ENCODE peak calls at places on chromosomes 16 and 17, in five cellular contexts. W is psoas muscle; C is SK-N-SH; Z is prostate gland; B is CD8-positive, alpha-beta T cell. R is an unnamed sample.

GRCh38 chr17:4110152-4110551 is 32.7 kb downstream of the ZZEF1 start:
- DNase-seq in Z (no peak), B (no peak), C (no peak), W (no peak), R (no peak)

GRCh38 chr17:39591958-39592954 is 15.5 kb downstream of the NEUROD2 start:
- DNase-seq in W (no peak), B (no peak), Z (no peak), C (peak; percentile 62), R (no peak)

GRCh38 chr16:24689128-24689527 is 40.3 kb upstream of the TNRC6A start:
- DNase-seq in C (peak; percentile 64), W (no peak), Z (no peak), B (no peak), R (no peak)

GRCh38 chr17:67377727-67378443 is 804 bp downstream of the PITPNC1 start:
- DNase-seq in C (peak; percentile 88), B (no peak), W (peak; percentile 73), Z (peak; percentile 41), R (peak; percentile 85)

GRCh38 chr17:81905424-81905875 is 3.4 kb downstream of the NPB start:
- DNase-seq in B (no peak), W (no peak), C (no peak), Z (no peak), R (no peak)

GRCh38 chr16:75074920-75075687 is 41.5 kb downstream of the LDHD start:
- DNase-seq in C (no peak), B (peak; percentile 68), W (peak; percentile 59), Z (no peak), R (no peak)

GRCh38 chr16:12951392-12951791 is 50.0 kb downstream of the SHISA9 start:
- DNase-seq in B (no peak), Z (no peak), W (no peak), C (no peak), R (peak; percentile 11)

GRCh38 chr17:70636517-70637133 is 467.3 kb downstream of the KCNJ2 start:
- DNase-seq in C (peak; percentile 58), W (no peak), B (no peak), Z (peak; percentile 13), R (peak; percentile 17)

GRCh38 chr17:78409191-78409621 is 30.8 kb downstream of the PGS1 start:
- DNase-seq in W (no peak), B (no peak), Z (peak; percentile 73), C (no peak), R (peak; percentile 74)

GRCh38 chr16:81744911-81745310 is 34.2 kb upstream of the PLCG2 start:
- DNase-seq in W (no peak), Z (no peak), C (no peak), B (no peak), R (no peak)

DNA sequence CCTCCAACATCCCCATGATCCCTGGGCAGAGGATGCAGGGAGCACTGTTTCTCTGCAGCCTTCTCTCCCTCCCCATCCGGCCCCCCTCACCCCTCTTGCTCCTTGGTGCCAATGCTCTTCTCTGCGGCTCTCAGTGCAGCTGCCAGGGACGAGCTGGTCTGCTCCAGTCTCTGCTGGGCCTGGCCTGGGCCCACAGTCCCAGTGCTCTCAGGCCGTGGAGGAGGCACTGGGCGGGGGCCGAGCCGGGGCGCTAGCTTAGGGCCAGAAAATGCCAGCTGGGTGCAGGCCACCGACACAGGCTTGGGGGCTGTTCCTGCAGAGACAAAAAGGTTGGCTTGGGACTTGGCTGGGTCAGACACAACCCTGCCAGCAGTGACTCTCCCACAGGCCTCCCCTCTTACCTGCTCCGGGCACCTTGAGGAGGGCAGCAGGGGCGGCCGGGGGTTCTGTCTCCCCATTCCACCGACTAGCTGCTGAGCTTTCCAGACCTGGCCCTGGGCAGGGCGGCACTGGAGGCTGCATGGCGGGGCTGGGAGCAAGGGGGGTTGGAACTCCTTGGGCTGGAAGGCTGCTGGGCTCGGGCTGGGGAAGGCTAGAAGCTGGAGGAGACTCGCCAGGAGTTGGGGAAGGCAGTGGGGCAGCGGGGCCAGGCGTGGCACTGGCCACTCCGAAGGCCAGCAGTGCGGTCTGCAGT is 13.8 kb downstream of the CASKIN2 start:
- DNase-seq in C (peak; percentile 46), Z (no peak), W (no peak), B (no peak), R (no peak)
- H3K36me3 ChIP-seq in C (peaks cover 10% of the 10 kb centered on the region), Z (no peaks in the 10 kb centered on the region), W (no peaks in the 10 kb centered on the region), B (peaks cover 3% of the 10 kb centered on the region), R (no peaks in the 10 kb centered on the region)

GRCh38 chr16:64370112-64370511 is 751.8 kb downstream of the CDH11 start:
- DNase-seq in B (no peak), Z (no peak), C (no peak), W (no peak), R (no peak)
- H3K4me1 ChIP-seq in B (no peaks in the 10 kb centered on the region), Z (no peaks in the 10 kb centered on the region), C (no peaks in the 10 kb centered on the region), W (no peaks in the 10 kb centered on the region), R (no peaks in the 10 kb centered on the region)

DNA sequence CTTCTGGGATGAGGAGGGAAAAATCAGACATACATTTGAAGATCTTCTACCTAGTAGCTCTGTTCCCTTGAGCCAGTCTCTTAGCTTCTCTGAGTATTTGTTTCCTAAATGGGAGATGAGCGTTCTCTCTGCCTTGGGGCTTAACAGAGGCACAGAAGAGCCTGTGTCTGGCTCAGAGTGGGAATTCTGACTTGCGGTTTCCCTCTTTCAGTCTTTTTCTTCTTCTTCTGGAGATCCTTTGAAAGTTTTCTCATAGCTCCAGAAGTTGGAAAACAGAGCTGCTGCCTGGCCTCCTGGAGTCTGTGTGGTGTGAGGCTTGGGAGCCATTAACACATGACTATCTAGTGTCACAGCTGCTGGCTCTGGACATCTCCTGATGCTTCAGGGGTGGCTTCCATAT is 167.9 kb downstream of the MSI2 start:
- DNase-seq in B (no peak), Z (no peak), W (no peak), C (no peak), R (no peak)
- TF ChIP-seq CTCF in B (no peak), Z (no peak), W (no peak), C (no peak), R (no peak)

GRCh38 chr17:50145532-50146229 is 4.8 kb downstream of the PPP1R9B start:
- DNase-seq in C (no peak), B (no peak), Z (no peak), W (peak; percentile 48), R (no peak)

GRCh38 chr17:50143461-50144176 is 6.9 kb downstream of the PPP1R9B start:
- DNase-seq in W (peak; percentile 56), Z (no peak), C (no peak), B (no peak), R (no peak)

GRCh38 chr17:50146230-50146926 is 4.1 kb downstream of the PPP1R9B start:
- DNase-seq in C (no peak), B (no peak), W (peak; percentile 39), Z (no peak), R (no peak)

GRCh38 chr17:50144845-50145531 is 5.5 kb downstream of the PPP1R9B start:
- DNase-seq in B (no peak), C (no peak), W (peak; percentile 85), Z (no peak), R (peak; percentile 42)

GRCh38 chr17:50144346-50144745 is 6.1 kb downstream of the PPP1R9B start:
- DNase-seq in W (peak; percentile 8), B (no peak), Z (no peak), C (no peak), R (no peak)
- H3K36me3 ChIP-seq in W (peaks cover 7% of the 10 kb centered on the region), B (peaks cover 20% of the 10 kb centered on the region), Z (peaks cover 3% of the 10 kb centered on the region), C (peaks cover 37% of the 10 kb centered on the region), R (peaks cover 10% of the 10 kb centered on the region)

GRCh38 chr17:46178550-46179198 is 14.6 kb downstream of the KANSL1 start:
- DNase-seq in B (no peak), W (no peak), C (no peak), Z (no peak), R (no peak)
- H3K4me1 ChIP-seq in B (peaks cover 84% of the 10 kb centered on the region), W (peaks cover 70% of the 10 kb centered on the region), C (peaks cover 14% of the 10 kb centered on the region), Z (peaks cover 4% of the 10 kb centered on the region), R (peaks cover 59% of the 10 kb centered on the region)

DNA sequence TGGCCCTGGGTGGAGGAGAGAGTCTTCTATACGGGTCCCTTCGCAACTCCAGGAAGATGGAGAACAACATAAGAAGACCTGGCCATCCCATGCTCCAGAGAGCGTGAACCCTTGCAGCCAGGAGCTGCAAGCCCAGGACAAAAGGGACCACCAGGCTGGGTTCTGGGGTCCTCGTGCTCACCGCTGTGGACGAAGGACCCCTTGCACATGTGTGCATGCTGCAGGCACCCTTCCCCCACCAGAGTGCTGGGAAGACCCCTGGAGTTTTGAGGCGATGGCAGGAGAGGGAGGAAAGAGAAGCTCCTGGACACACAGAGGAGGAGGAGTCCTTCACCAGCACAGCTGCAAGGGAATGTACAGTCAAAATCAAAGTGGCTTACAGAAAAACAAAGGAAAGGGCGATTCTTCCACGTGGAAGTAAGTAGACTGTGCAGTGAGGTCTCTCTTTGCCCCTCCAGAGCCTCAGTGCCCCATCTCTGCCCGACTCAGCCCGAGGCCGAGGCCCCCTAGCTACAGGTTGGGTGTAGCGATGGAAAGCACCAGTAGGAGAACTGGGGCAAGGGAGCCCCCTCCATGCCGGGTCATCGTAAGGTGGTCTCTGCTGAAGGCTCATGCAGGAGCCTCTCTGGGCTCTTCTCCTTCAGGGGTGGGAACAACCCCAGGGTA is 51.3 kb downstream of the PIMREG start:
- DNase-seq in Z (no peak), C (no peak), W (peak; percentile 31), B (no peak), R (no peak)
- TF ChIP-seq CTCF in Z (no peak), C (no peak), W (no peak), B (no peak), R (no peak)

DNA sequence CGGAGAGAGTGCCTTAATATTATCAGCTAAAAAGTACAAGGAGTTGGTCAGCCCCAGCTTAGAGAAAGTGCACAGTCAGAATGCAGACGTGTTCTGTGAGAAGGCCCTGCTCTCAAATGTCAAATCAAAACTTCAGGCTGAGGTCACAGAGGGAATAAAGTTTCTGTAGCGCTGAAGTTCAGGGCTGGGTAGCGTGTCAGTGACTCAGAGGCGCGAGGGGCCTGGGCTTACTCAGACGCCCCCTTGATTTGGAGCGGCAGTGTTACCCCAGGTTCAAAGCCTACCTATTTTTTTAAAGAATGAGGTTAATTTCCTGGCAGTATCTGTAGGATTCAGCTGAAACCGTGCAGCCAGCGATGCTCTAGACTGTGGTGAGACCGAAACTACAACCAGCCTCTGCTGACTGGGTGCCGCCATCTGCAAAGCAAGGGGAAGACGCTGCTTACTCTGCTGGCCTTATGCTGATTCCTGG is 4.8 kb downstream of the CIAO3 start:
- DNase-seq in C (no peak), W (no peak), Z (no peak), B (no peak), R (no peak)
- H3K36me3 ChIP-seq in C (no peaks in the 10 kb centered on the region), W (peaks cover 3% of the 10 kb centered on the region), Z (no peaks in the 10 kb centered on the region), B (peaks cover 26% of the 10 kb centered on the region), R (no peaks in the 10 kb centered on the region)

DNA sequence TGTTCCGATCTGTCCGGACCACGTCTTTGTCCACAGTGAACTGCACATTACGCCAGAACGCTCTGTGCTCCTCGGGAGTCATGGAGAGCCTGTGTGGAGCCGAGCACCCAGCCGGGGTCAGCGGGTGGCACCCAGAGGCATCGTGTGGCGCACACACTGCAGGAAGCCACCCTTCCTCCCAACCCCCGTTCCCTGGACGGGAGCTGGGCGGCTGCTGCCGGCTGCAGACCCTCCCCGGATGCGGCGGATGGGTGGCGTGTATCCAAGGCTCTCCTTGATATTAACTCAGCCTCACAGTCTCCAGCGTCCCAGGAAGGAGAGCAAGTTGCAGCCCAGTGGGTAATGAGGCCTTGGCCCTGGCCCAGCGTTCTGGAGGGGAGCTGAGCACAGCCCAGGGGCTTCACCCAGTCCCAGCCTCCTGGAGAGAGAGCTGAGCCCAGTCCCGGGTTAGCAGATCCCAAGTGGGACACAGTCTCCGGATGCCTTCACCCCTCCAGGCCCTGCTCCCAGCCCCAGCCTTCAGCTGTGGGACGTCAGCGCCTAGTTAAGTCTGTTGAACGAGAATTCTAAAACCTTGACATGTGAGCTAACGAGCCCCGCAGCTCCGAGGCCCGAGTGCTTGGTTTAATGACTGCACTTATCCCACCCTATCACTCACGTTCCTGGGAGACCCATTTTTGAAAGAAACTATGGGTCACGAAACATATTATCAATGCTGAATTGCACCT is 86.6 kb downstream of the TBC1D16 start:
- DNase-seq in C (peak; percentile 40), Z (no peak), B (no peak), W (peak; percentile 32), R (peak; percentile 47)
- H3K4me1 ChIP-seq in C (peaks cover 3% of the 10 kb centered on the region), Z (peaks cover 14% of the 10 kb centered on the region), B (no peaks in the 10 kb centered on the region), W (no peaks in the 10 kb centered on the region), R (peaks cover 33% of the 10 kb centered on the region)

GRCh38 chr17:74117999-74118421 is 85.5 kb upstream of the RPL38 start:
- DNase-seq in C (peak; percentile 48), W (no peak), B (no peak), Z (no peak), R (no peak)
- TF ChIP-seq CTCF in C (no peak), W (no peak), B (no peak), Z (no peak), R (no peak)